ENCODE peak calls at places on chromosome X, in eight cellular contexts. E is HCT116; H is astrocyte of the cerebellum; M is astrocyte; T is psoas muscle; Q is stimulated activated CD4-positive, alpha-beta T cell treated with anti-CD3 and anti-CD28 coated beads, Interleukin-12 subunit alpha, Interleukin-12 subunit beta, amount 100 ng/mL, for 48 hours; X is hippocampal formation; P is omental fat pad. Y is an unnamed sample.

GRCh38 chrX:6778547-6779231 is 243.8 kb upstream of the VCX3A start:
- DNase-seq in E (no peak), T (no peak), H (peak), P (no peak), X (peak), M (no peak), Q (no peak), Y (no peak)

GRCh38 chrX:27599928-27600327 is 9.8 kb downstream of the DCAF8L2 start:
- DNase-seq in Q (no peak), T (no peak), P (no peak), H (no peak), X (no peak), M (peak), E (no peak), Y (no peak)

GRCh38 chrX:23694606-23695005 is 27.3 kb downstream of the PRDX4 start:
- DNase-seq in X (peak), Q (peak), M (peak), E (peak), T (peak), P (no peak), H (peak), Y (peak)

GRCh38 chrX:2461711-2462016 is 39.1 kb downstream of the DHRSX start:
- DNase-seq in X (no peak), H (no peak), E (no peak), T (no peak), P (no peak), Q (no peak), M (no peak), Y (no peak)

GRCh38 chrX:63585936-63586335 is 199.1 kb downstream of the ARHGEF9 start:
- DNase-seq in T (no peak), E (no peak), M (no peak), H (no peak), X (no peak), Q (no peak), P (no peak), Y (no peak)

GRCh38 chrX:21725916-21726315 is 32.0 kb downstream of the SMPX start:
- DNase-seq in T (peak), X (no peak), M (no peak), Q (no peak), E (no peak), H (no peak), P (no peak), Y (no peak)

GRCh38 chrX:132956421-132957210 is 1.8 kb downstream of the HS6ST2 start:
- DNase-seq in H (no peak), M (no peak), Q (no peak), T (no peak), X (no peak), P (no peak), E (no peak), Y (no peak)

GRCh38 chrX:132491191-132491590 is 2.4 kb upstream of the MBNL3 start:
- DNase-seq in H (no peak), M (no peak), X (no peak), E (no peak), T (no peak), Q (no peak), P (no peak), Y (no peak)

GRCh38 chrX:154525606-154526490 is 9.8 kb upstream of the FAM3A start:
- DNase-seq in H (no peak), Q (no peak), M (no peak), X (no peak), T (no peak), E (no peak), P (no peak), Y (no peak)

GRCh38 chrX:155028192-155028591 is 1.5 kb downstream of the FUNDC2 start:
- DNase-seq in M (no peak), T (no peak), P (no peak), Q (no peak), H (no peak), E (no peak), X (no peak), Y (no peak)

GRCh38 chrX:72478351-72478750 is 94.3 kb downstream of the HDAC8 start:
- DNase-seq in H (no peak), Q (no peak), P (no peak), X (no peak), T (no peak), E (no peak), M (no peak), Y (no peak)

GRCh38 chrX:110678591-110678990 is 117.0 kb downstream of the CHRDL1 start:
- DNase-seq in T (no peak), H (no peak), P (no peak), Q (no peak), E (no peak), X (no peak), M (no peak), Y (no peak)

GRCh38 chrX:72498782-72499181 is 73.9 kb downstream of the HDAC8 start:
- DNase-seq in Q (no peak), X (no peak), P (no peak), M (no peak), E (no peak), H (no peak), T (no peak), Y (peak)

GRCh38 chrX:97211070-97211469 is 327.4 kb downstream of the RPA4 start:
- DNase-seq in H (no peak), E (no peak), M (no peak), P (no peak), X (no peak), T (no peak), Q (no peak), Y (no peak)

GRCh38 chrX:37603938-37604409 is 32.5 kb downstream of the LANCL3 start:
- DNase-seq in P (no peak), H (no peak), X (no peak), E (no peak), M (no peak), Q (no peak), T (no peak), Y (no peak)

GRCh38 chrX:149638860-149639259 is 7.3 kb upstream of the TMEM185A start:
- DNase-seq in M (peak), P (no peak), X (no peak), H (peak), E (no peak), Q (no peak), T (no peak), Y (no peak)

GRCh38 chrX:139196890-139197289 is 333.6 kb upstream of the F9 start:
- DNase-seq in E (no peak), X (no peak), P (no peak), Q (no peak), T (no peak), H (no peak), M (no peak), Y (no peak)

GRCh38 chrX:17967888-17968287 is 106.8 kb upstream of the RAI2 start:
- DNase-seq in H (no peak), P (no peak), X (no peak), T (no peak), Q (no peak), M (no peak), E (no peak), Y (no peak)

GRCh38 chrX:94635003-94635402 is 961.0 kb downstream of the FAM133A start:
- DNase-seq in P (no peak), T (no peak), Q (no peak), M (no peak), X (no peak), E (no peak), H (no peak), Y (no peak)

GRCh38 chrX:33298622-33299021 is 87.3 kb upstream of the DMD start:
- DNase-seq in P (no peak), H (no peak), M (no peak), Q (no peak), T (no peak), X (no peak), E (no peak), Y (no peak)

GRCh38 chrX:46979340-46979739 is 67.1 kb downstream of the JADE3 start:
- DNase-seq in E (peak), T (no peak), Q (no peak), H (peak), X (no peak), P (no peak), M (peak), Y (no peak)

GRCh38 chrX:46967547-46967946 is 55.3 kb downstream of the JADE3 start:
- DNase-seq in Q (peak), P (no peak), E (no peak), M (no peak), H (no peak), X (no peak), T (no peak), Y (no peak)

GRCh38 chrX:37701588-37701987 is 16.0 kb downstream of the XK start:
- DNase-seq in T (peak), X (no peak), Q (no peak), P (no peak), H (no peak), M (no peak), E (no peak), Y (no peak)

GRCh38 chrX:136752796-136753195 is 27.9 kb downstream of the ARHGEF6 start:
- DNase-seq in E (no peak), P (no peak), H (no peak), M (no peak), X (no peak), Q (no peak), T (peak), Y (peak)